ENCODE peak calls at places on chromosomes 11 and 22, in five cellular contexts. A, O, V, P and D are unnamed samples. For H3K9me3, the result is how much of the 10 kb centered on the place peaks cover.

GRCh38 chr11:68312780-68313573 is 586 bp downstream of the LRP5 start:
- DNase-seq in A (no peak), V (no peak), P (no peak), O (no peak), D (peak)

GRCh38 chr11:107999759-108000455 is 8.8 kb upstream of the CUL5 start:
- DNase-seq in V (peak), O (peak), P (peak), A (peak), D (peak)

GRCh38 chr11:3835752-3836151 is 5.0 kb downstream of the RHOG start:
- DNase-seq in O (no peak), A (no peak), V (no peak), P (no peak), D (no peak)

GRCh38 chr11:44986315-44986714 is 35.6 kb upstream of the TP53I11 start:
- DNase-seq in A (no peak), P (no peak), V (no peak), O (no peak), D (no peak)

GRCh38 chr11:93216511-93217121 is 18.8 kb upstream of the SLC36A4 start:
- DNase-seq in O (no peak), V (no peak), P (no peak), A (no peak), D (no peak)

GRCh38 chr11:56841210-56841810 is 92.8 kb upstream of the OR9G4 start:
- DNase-seq in O (peak), A (peak), P (peak), V (peak), D (peak)

GRCh38 chr11:67060111-67060522 is 3.5 kb downstream of the RHOD start:
- DNase-seq in V (no peak), O (peak), A (no peak), P (no peak), D (no peak)

GRCh38 chr22:29139965-29140782 is 65.5 kb upstream of the EMID1 start:
- DNase-seq in A (no peak), O (no peak), P (peak), V (no peak), D (no peak)

GRCh38 chr11:29606596-29606995 is 410.2 kb downstream of the KCNA4 start:
- DNase-seq in P (no peak), O (no peak), A (no peak), V (no peak), D (no peak)

GRCh38 chr11:23236846-23237550 is 376.7 kb upstream of the CCDC179 start:
- DNase-seq in A (no peak), V (no peak), P (peak), O (peak), D (no peak)

GRCh38 chr11:108826136-108826535 is 161.3 kb downstream of the DDX10 start:
- DNase-seq in V (no peak), A (no peak), P (no peak), O (no peak), D (no peak)

GRCh38 chr22:45972091-45972867 is 4.7 kb downstream of the WNT7B start:
- DNase-seq in O (no peak), V (no peak), A (no peak), P (no peak), D (no peak)

GRCh38 chr11:131824766-131825165 is 454.4 kb downstream of the NTM start:
- DNase-seq in V (no peak), P (peak), O (peak), A (no peak), D (no peak)

GRCh38 chr11:76237914-76238313 is 31.6 kb upstream of the WNT11 start:
- DNase-seq in V (no peak), P (peak), O (no peak), A (no peak), D (no peak)

GRCh38 chr11:91136631-91137030 is 913.8 kb upstream of the CHORDC1 start:
- DNase-seq in P (peak), O (no peak), V (no peak), A (no peak), D (no peak)

GRCh38 chr11:28566643-28567042 is 458.5 kb downstream of the METTL15 start:
- DNase-seq in P (peak), V (no peak), A (peak), O (peak), D (no peak)

GRCh38 chr11:394034-394857 is at the start of gene PKP3:
- DNase-seq in P (peak), O (peak), A (no peak), V (no peak), D (no peak)

GRCh38 chr11:96426356-96427103 is 36.7 kb downstream of the JRKL start:
- DNase-seq in O (peak), A (peak), V (peak), P (peak), D (peak)

GRCh38 chr11:67646535-67647336 is 3.8 kb downstream of the ACY3 start:
- DNase-seq in A (no peak), O (no peak), V (peak), P (no peak), D (peak)

GRCh38 chr11:65891180-65892136 is 985 bp downstream of the CCDC85B start:
- DNase-seq in A (no peak), P (peak), O (no peak), V (peak), D (no peak)

GRCh38 chr22:37410174-37411055 is 16.9 kb downstream of the ELFN2 start:
- DNase-seq in P (no peak), V (no peak), O (no peak), A (no peak), D (no peak)

GRCh38 chr22:48302657-48303359 is 1524.9 kb downstream of the BRD1 start:
- DNase-seq in A (no peak), O (no peak), P (no peak), V (no peak), D (no peak)

GRCh38 chr22:44372611-44373010 is 59.9 kb upstream of the SHISAL1 start:
- DNase-seq in P (no peak), O (no peak), V (no peak), A (no peak), D (no peak)

GRCh38 chr22:43440103-43440387 is 28.2 kb downstream of the MPPED1 start:
- DNase-seq in P (no peak), A (no peak), O (no peak), V (no peak), D (no peak)

GRCh38 chr11:102253018-102253775 is 64.1 kb upstream of the BIRC3 start:
- DNase-seq in V (no peak), A (no peak), O (no peak), P (no peak), D (no peak)

GRCh38 chr11:898160-898517 is 12.5 kb downstream of the CHID1 start:
- DNase-seq in V (no peak), P (peak), O (no peak), A (no peak), D (no peak)

GRCh38 chr11:1843098-1843473 is 4.3 kb downstream of the TNNI2 start:
- DNase-seq in A (no peak), P (no peak), V (no peak), O (no peak), D (no peak)

GRCh38 chr11:90218606-90219005 is 4.2 kb downstream of the CHORDC1 start:
- DNase-seq in O (no peak), P (no peak), V (no peak), A (no peak), D (no peak)

GRCh38 chr11:43327987-43328386 is 16.2 kb downstream of the API5 start:
- DNase-seq in V (no peak), A (no peak), P (peak), O (peak), D (no peak)

GRCh38 chr11:105297463-105297862 is 157.9 kb upstream of the CARD18 start:
- DNase-seq in P (peak), V (no peak), O (peak), A (no peak), D (no peak)

GRCh38 chr11:130606181-130606580 is 157.7 kb downstream of the ADAMTS15 start:
- DNase-seq in V (no peak), P (peak), O (no peak), A (no peak), D (no peak)

GRCh38 chr11:12603362-12604088 is 70.7 kb upstream of the TEAD1 start:
- DNase-seq in O (no peak), A (no peak), P (no peak), V (no peak), D (no peak)

GRCh38 chr11:74611369-74611861 is 19.0 kb downstream of the POLD3 start:
- DNase-seq in A (no peak), O (peak), P (peak), V (peak), D (peak)

GRCh38 chr22:46019351-46019750 is 42.4 kb upstream of the WNT7B start:
- DNase-seq in P (no peak), V (no peak), A (no peak), O (no peak), D (no peak)

GRCh38 chr11:92843455-92843854 is 126.0 kb upstream of the MTNR1B start:
- DNase-seq in A (no peak), O (peak), P (no peak), V (no peak), D (no peak)

GRCh38 chr22:44355688-44356070 is 42.9 kb upstream of the SHISAL1 start:
- DNase-seq in P (no peak), A (no peak), O (no peak), V (no peak), D (no peak)

GRCh38 chr11:123454796-123455195 is 24.7 kb downstream of the GRAMD1B start:
- DNase-seq in P (no peak), O (no peak), A (no peak), V (no peak), D (no peak)
- H3K9ac ChIP-seq in P (no peak), O (no peak), A (no peak), V (no peak), D (no peak)

GRCh38 chr11:50164050-50164449 is 131.4 kb downstream of the OR4C45 start:
- DNase-seq in O (no peak), V (no peak), P (no peak), A (no peak), D (no peak)
- H3K9me3 ChIP-seq in O (under half), V (under half), P (under half), A (under half), D (under half)

GRCh38 chr22:24066872-24067271 is 55.8 kb downstream of the CABIN1 start:
- DNase-seq in V (no peak), P (no peak), O (no peak), A (no peak), D (peak)

GRCh38 chr22:24068377-24068680 is 57.2 kb downstream of the CABIN1 start:
- DNase-seq in V (no peak), P (no peak), O (no peak), A (no peak), D (no peak)

GRCh38 chr22:24068717-24069116 is 57.6 kb downstream of the CABIN1 start:
- DNase-seq in V (no peak), P (no peak), O (no peak), A (no peak), D (no peak)

GRCh38 chr22:24066260-24066659 is 55.2 kb downstream of the CABIN1 start:
- DNase-seq in P (no peak), O (peak), V (no peak), A (no peak), D (no peak)

DNA sequence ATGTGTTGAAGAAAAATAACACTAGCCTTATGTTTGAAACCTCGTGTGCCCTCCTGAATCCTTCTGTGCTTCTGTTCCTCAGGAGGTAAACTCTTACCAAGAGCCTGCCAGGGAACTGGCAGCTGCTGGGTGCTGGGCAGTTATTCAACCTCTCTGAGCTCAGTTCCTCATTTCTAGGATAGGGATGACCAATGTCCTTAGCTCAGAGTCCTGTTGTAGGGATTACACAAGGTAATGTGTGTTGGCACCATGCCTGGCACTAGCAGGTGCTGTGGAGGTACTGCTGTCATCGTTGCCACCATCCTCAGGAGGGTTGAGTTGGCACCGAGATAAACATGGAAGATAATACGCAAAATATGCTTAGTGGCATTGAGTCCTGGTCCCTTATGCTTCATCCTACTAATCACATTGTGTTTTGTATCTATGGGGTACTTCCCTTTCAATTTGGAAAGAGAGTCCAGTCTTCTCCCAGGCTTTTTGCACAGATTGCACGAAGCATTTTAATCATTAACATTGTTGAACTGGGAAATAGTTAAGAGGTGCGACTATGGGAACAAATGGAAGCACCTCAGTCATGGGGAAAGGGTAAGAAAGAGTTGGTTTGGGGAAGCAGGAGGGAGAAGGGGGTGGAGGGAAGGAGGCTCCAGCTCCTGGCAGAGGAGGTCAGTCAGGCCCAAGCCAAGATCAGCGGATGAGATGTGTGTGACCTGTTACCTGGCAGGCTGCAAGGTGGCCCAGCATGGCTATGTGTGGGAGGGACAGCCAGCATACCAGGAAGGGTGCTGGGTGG is 56.7 kb downstream of the CABIN1 start:
- DNase-seq in O (no peak), P (no peak), V (no peak), A (no peak), D (no peak)
- H3K9ac ChIP-seq in O (no peak), P (no peak), V (no peak), A (no peak), D (no peak)

GRCh38 chr11:35982061-35982460 is 38.2 kb downstream of the LDLRAD3 start:
- DNase-seq in P (no peak), V (no peak), O (no peak), A (no peak), D (no peak)
- H3K9me3 ChIP-seq in P (under half), V (under half), O (under half), A (under half), D (under half)

DNA sequence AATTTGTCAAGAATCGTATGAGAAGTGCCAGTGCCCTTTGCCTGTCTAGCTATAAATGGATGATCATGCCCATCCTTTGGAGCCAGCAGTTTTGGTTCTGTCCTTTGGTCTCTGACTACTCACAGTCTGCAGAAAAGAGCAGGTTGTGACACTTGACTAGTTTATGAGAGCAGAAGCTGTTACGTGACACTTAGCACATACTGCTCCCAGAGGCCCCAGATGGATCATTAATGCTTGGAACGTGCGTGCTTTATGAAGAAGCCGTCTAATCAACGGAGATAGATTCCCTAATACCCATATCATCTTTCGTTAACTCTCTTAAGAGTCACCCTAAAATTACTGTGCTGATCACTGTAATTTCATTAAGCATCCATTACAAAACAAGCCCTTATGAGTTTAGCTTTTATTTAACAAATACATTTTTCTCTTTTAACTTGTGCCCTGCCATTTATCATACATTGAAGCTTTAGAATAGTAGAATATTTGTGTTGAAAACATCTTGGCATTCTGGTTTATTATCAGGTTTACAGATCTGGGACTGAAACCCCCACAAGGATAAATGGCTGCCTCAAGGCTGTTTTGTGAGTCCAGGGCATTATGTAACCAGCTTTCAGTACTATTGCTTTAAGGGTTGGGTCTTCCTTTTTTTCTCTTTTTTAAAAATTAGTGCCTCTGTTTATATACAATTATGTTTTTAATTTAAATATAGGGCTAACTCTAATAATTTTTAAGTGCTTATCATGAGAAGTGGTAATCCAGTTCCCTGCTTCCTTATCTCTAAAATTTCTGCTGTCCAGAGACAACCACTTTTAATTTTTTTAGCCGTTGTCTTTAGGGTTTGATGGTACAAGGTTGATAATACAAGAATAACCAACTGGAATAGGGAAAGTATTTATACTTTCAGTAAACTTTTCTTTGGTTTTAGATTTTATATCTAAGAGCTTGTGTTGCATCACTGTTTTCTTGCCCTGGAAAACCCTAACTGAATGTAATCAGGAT is 46.9 kb upstream of the ADORA2A start:
- DNase-seq in V (no peak), O (no peak), A (no peak), P (no peak), D (no peak)
- H3K9ac ChIP-seq in V (no peak), O (no peak), A (no peak), P (no peak), D (no peak)

GRCh38 chr11:61524446-61524845 is 15.9 kb downstream of the LRRC10B start:
- DNase-seq in P (no peak), A (no peak), O (no peak), V (no peak), D (no peak)
- H3K9me3 ChIP-seq in P (under half), A (under half), O (under half), V (under half), D (under half)

DNA sequence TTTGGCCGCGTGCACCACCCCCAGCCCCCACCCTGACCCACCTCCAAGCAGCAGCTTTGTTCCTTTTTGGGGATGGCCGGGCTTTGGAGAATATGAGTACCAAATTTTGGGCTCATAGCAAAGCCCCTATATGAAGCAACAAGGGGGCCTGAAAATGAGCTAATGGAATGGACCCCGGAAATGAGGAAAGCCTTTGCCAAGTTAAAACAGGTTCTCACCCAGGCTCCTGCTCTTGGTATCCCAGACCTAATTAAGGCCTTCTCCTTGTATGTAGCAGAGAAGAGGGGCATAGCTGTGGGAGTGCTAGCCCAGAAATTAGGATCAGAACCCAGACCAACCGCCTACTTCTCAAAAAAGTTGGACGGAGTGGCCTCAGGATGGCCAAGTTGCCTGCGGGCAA is 87.0 kb downstream of the PIWIL4 start:
- DNase-seq in A (no peak), V (no peak), P (no peak), O (no peak), D (no peak)
- H3K9ac ChIP-seq in A (no peak), V (no peak), P (no peak), O (no peak), D (no peak)